ENCODE peak calls at places on chromosomes 4 and X, in four cellular contexts. P is HCT116, X is K562, N is HepG2. T is an unnamed sample.

GRCh38 chr4:40289366-40290188 is 45.6 kb upstream of the CHRNA9 start:
- DNase-seq in N (no peak), X (peak; percentile 65), P (no peak), T (no peak)

GRCh38 chr4:61210186-61210939 is 10.2 kb downstream of the ADGRL3 start:
- DNase-seq in P (no peak), X (no peak), N (no peak), T (no peak)

GRCh38 chr4:85508654-85509053 is 33.7 kb downstream of the ARHGAP24 start:
- DNase-seq in P (no peak), N (no peak), X (peak; percentile 8), T (no peak)

GRCh38 chrX:39576081-39576701 is 521.6 kb downstream of the BCOR start:
- DNase-seq in N (no peak), X (no peak), P (no peak), T (no peak)

GRCh38 chr4:1570291-1571164 is 113.6 kb downstream of the FAM53A start:
- DNase-seq in P (no peak), X (no peak), N (no peak), T (no peak)

GRCh38 chr4:152301381-152301780 is 234.5 kb downstream of the FBXW7 start:
- DNase-seq in N (no peak), X (no peak), P (no peak), T (no peak)

GRCh38 chr4:112138538-112138937 is 6.7 kb upstream of the FAM241A start:
- DNase-seq in N (no peak), P (no peak), X (no peak), T (no peak)

GRCh38 chr4:68021185-68021584 is 57.9 kb upstream of the TMPRSS11A start:
- DNase-seq in N (no peak), X (peak; percentile 2), P (peak; percentile 51), T (no peak)

GRCh38 chrX:44305921-44306320 is 37.6 kb downstream of the EFHC2 start:
- DNase-seq in N (no peak), P (no peak), X (no peak), T (no peak)

GRCh38 chr4:3529363-3529762 is 2.9 kb downstream of the LRPAP1 start:
- DNase-seq in P (no peak), N (no peak), X (no peak), T (no peak)

GRCh38 chr4:80125252-80126177 is 52.5 kb upstream of the ANTXR2 start:
- DNase-seq in N (no peak), X (peak; percentile 76), P (peak; percentile 18), T (no peak)

GRCh38 chrX:51893931-51894696 is 691 bp downstream of the MAGED1 start:
- DNase-seq in N (no peak), X (no peak), P (no peak), T (no peak)

GRCh38 chr4:105023668-105024055 is 123.0 kb upstream of the TET2 start:
- DNase-seq in X (no peak), N (no peak), P (no peak), T (no peak)

GRCh38 chr4:7634611-7635010 is 199.9 kb upstream of the PSAPL1 start:
- DNase-seq in P (no peak), N (no peak), X (no peak), T (no peak)

GRCh38 chr4:3302164-3302785 is 9.5 kb downstream of the RGS12 start:
- DNase-seq in X (no peak), N (no peak), P (no peak), T (no peak)

GRCh38 chrX:149881081-149881711 is at the start of gene MAGEA8:
- DNase-seq in N (no peak), P (no peak), X (peak; percentile 66), T (no peak)

GRCh38 chr4:172489896-172490295 is 676.7 kb downstream of the GALNTL6 start:
- DNase-seq in N (no peak), P (no peak), X (no peak), T (no peak)

GRCh38 chr4:185286571-185286970 is 77.2 kb downstream of the SNX25 start:
- DNase-seq in P (no peak), N (no peak), X (no peak), T (no peak)

GRCh38 chr4:53490965-53491622 is 100.2 kb downstream of the LNX1 start:
- DNase-seq in X (peak; percentile 45), N (peak; percentile 40), P (peak; percentile 27), T (no peak)

GRCh38 chrX:17413228-17413627 is 38.2 kb downstream of the NHS start:
- DNase-seq in X (no peak), P (peak; percentile 32), N (no peak), T (peak; percentile 10)

GRCh38 chr4:107845721-107846120 is 21.0 kb downstream of the SGMS2 start:
- DNase-seq in X (no peak), N (no peak), P (no peak), T (no peak)

DNA sequence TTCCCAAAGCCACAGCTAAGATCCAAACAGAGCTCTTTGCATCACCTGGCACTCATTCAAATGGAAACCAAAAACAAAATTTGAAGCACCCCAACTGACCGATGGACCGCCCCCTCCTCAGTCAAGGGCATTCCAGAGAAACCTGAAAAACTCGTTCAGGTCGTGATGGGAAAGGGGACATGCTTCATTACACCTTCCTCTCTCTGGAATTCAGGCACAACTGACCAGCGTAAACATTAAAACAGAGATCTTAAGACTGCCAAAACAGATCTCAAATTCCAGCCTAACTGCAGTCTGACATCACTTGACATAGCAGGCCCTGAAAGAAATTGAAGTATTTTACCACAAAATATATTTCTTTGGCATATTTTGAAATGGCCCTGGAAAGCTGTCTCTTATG is 28.5 kb downstream of the PTTG2 start:
- DNase-seq in P (no peak), N (no peak), X (no peak), T (no peak)
- TF ChIP-seq TCF7L2 in P (no peak), N (no peak), X (no peak), T (no peak)

DNA sequence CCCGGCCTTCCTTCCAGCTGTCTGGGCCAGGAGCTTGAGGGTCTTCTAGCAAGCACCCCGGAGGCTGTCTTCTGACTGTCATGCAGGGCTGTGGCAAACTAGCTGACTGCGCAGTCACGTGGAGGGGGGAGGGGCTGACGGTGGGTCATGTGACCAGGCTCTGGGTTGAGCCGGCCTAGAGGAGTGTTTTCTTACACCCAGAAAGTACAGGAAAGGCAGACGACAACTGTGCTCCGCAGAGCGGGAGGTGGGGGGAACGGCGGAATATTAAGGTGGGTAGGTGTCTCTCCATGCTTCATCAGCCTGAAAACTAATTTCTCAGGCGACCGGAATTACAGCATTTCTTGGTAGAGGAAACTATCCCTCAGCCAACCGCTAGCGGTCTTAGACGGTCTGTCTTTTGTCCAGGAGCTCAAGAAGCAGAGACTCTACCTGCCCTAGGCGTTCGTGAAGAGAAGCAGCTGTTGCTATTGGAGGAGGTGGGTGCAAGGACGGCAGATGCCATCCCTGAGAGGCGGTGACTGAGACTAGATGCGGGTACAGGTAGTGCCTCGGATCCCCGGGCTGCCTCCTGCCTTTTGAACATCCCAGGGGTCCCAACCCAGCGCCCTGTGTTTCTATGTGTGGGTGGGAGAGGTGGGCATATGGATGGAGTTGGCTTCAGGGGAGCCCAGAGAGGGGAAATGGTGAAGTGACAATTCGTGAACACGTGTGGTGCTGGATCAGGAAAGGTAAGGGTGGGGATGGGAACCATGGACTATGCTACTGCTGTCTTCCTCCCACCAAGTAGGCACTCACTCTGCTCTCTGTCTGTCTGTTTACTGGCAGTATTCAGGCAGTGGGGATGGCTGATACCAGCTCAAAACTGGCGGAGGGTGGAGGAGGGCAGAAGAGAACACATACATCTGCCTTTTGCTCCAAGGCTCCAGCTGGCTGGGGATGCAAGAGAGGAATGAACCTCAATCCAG is 8.8 kb downstream of the GPRASP1 start:
- DNase-seq in X (peak; percentile 79), P (no peak), N (peak; percentile 52), T (peak; percentile 53)
- TF ChIP-seq POLR2AphosphoS5 in X (peak; percentile 52), P (no peak), N (no peak), T (peak; percentile 46)

GRCh38 chrX:30039768-30040167 is 175.6 kb upstream of the MAGEB2 start:
- DNase-seq in X (no peak), P (no peak), N (no peak), T (no peak)
- TF ChIP-seq TCF7L2 in X (no peak), P (no peak), N (no peak), T (no peak)

DNA sequence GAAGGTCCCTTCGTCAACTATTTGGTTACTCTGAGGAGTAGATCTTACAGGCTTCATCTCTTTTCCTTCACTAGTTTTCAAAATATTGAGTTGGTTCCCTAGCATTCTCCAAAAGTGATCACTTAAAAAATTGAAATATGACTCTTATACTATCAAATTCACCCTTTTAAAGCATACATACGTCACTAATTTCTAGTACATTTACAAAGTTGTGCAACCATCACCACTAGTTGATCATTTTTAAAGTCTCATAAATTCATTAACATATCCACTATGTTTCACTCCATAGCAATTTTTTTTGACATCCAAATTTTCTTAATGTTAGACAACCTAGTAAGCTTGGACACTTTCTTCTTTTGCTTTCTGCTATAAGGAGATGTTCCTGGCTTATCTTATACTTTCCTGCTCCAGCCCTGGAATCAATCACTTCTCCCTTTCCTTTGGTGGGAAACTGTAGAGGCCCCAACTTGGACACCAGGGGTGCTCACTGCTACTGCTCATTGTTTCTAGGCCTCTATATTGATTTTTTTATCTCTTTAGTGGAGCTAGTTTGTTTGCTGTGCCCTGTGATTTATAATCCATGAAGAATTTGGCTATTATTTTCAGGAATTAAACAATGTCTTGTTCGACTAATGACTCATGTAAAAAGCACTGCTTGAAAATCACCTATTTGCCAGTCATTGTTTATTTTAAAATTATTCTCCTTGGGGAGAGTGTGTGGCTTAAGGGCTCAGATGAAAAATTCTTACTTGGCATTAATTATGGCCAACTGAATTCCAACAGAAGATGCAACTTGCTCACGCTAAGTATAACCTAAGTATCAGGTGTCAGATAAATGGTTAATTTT is 4.0 kb upstream of the ZFX start:
- DNase-seq in P (no peak), X (no peak), N (peak; percentile 18), T (no peak)
- TF ChIP-seq POLR2AphosphoS5 in P (no peak), X (no peak), N (no peak), T (peak; percentile 43)

GRCh38 chr4:34791224-34791623 is 1453.1 kb downstream of the ARAP2 start:
- DNase-seq in X (no peak), P (no peak), N (no peak), T (no peak)
- TF ChIP-seq TCF7L2 in X (no peak), P (no peak), N (no peak), T (no peak)

DNA sequence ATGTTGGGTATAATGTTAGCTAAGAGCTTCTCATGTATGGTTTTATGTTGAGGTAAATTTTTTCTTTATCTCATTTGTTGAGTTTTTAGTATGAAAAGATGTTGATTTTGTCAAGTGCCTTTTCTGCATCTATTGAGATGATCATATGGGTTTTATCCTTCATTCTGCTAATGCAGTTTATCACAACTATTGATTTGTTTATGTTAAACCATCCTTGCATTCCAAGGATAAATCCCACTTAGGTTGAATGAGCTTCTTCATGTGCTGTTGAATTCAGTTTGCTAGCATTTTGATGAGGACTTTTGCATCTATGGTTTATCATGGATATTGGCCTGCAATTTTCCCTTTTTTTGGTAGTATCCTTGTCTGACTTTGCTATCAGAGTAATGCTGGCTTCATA is 93.3 kb downstream of the SYTL5 start:
- DNase-seq in P (no peak), N (no peak), X (no peak), T (no peak)
- TF ChIP-seq POLR2AphosphoS5 in P (no peak), N (no peak), X (no peak), T (no peak)

GRCh38 chrX:345020-345925 is 26.7 kb upstream of the GTPBP6 start:
- DNase-seq in P (no peak), X (no peak), N (no peak), T (no peak)
- TF ChIP-seq TCF7L2 in P (no peak), X (no peak), N (no peak), T (no peak)

GRCh38 chr4:168619266-168619631 is 122.4 kb downstream of the PALLD start:
- DNase-seq in P (no peak), X (no peak), N (no peak), T (no peak)
- TF ChIP-seq POLR2AphosphoS5 in P (no peak), X (no peak), N (no peak), T (no peak)

T was measured in Panc1.